ENCODE peak calls at places on chromosomes 1 and 21, in six cellular contexts. F, P, S, Q, C and U are unnamed samples.

GRCh38 chr1:119713538-119714456 is 2.1 kb downstream of the PHGDH start:
- DNase-seq in S (peak), P (peak), F (no peak), C (peak), Q (no peak), U (peak)

GRCh38 chr1:111729271-111729921 is 9.8 kb downstream of the INKA2 start:
- DNase-seq in Q (no peak), F (peak), S (no peak), C (no peak), P (no peak), U (no peak)

GRCh38 chr1:6466023-6466422 is at the start of gene TNFRSF25:
- DNase-seq in P (no peak), Q (no peak), C (peak), F (no peak), S (no peak), U (no peak)

GRCh38 chr1:41906977-41907376 is 11.7 kb downstream of the HIVEP3 start:
- DNase-seq in F (no peak), Q (no peak), P (no peak), C (no peak), S (no peak), U (no peak)

GRCh38 chr1:21619041-21619947 is 49.9 kb downstream of the RAP1GAP start:
- DNase-seq in Q (no peak), P (no peak), S (no peak), F (no peak), C (no peak), U (no peak)

GRCh38 chr1:19483691-19484090 is 1.6 kb downstream of the CAPZB start:
- DNase-seq in F (no peak), S (no peak), P (no peak), Q (no peak), C (no peak), U (no peak)

GRCh38 chr1:37474697-37475379 is 458 bp downstream of the ZC3H12A start:
- DNase-seq in F (no peak), S (no peak), P (no peak), Q (no peak), C (peak), U (peak)

GRCh38 chr21:21003701-21004100 is 5.5 kb downstream of the NCAM2 start:
- DNase-seq in Q (peak), F (no peak), P (peak), C (peak), S (no peak), U (peak)

GRCh38 chr1:46302091-46303037 is 1.1 kb downstream of the LRRC41 start:
- DNase-seq in Q (peak), C (peak), F (peak), S (peak), P (peak), U (peak)

GRCh38 chr1:204426035-204426436 is 14.4 kb upstream of the PPP1R15B start:
- DNase-seq in F (no peak), C (peak), P (peak), Q (peak), S (no peak), U (peak)

GRCh38 chr1:117821782-117822447 is 107.5 kb downstream of the GDAP2 start:
- DNase-seq in P (peak), C (peak), S (no peak), Q (peak), F (no peak), U (peak)

GRCh38 chr1:241485554-241485992 is 34.0 kb downstream of the FH start:
- DNase-seq in Q (peak), P (peak), C (peak), F (no peak), S (no peak), U (peak)

DNA sequence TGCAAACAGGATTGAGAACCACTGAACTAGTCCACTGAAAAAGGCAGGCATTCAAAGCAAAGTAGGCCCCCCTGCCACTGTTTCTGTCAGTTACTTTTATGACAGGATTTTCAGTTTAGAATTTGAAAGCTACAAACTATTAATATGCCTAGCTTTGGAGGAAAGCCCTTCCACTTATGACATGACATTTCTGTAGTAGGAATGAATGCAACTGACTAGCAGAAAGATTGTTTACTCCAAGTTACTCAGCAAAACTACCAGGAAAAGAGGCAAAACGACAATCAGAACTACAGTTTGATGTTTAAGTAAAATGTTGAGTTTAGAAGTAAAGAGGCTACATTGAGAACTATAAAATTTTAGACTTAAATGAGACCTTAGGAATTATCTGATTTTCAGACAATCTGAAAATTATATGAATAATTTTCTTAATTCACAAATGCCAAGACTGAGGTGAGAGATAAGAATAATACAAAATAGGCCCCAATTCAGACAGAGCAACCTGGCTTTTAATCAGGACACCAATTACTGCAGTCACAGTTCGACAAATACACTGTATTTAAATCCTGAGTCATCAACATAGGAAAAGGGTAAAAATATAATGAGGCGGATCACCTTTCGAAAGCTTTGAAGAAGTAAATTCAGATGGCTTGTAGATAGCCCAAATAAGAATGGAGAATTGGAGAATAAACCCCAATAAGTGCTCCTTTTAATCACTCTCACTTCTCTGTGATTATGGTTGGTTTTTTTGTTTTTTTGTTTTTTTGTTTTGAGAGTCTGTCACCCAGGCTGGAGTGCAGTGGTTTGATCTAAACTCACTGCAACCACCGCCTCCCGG is 2.2 kb downstream of the PRKAB2 start:
- DNase-seq in F (no peak), Q (no peak), S (no peak), P (no peak), C (no peak), U (peak)
- H3K4me3 ChIP-seq in F (no peak), Q (peak), S (no peak), P (peak), C (no peak), U (peak)

GRCh38 chr1:27562483-27563406 is 41.2 kb downstream of the AHDC1 start:
- DNase-seq in C (no peak), F (no peak), S (no peak), Q (no peak), P (no peak), U (no peak)

GRCh38 chr1:27564710-27565649 is 39.0 kb downstream of the AHDC1 start:
- DNase-seq in C (no peak), S (no peak), P (no peak), F (no peak), Q (no peak), U (no peak)

GRCh38 chr1:27562021-27562420 is 41.9 kb downstream of the AHDC1 start:
- DNase-seq in F (no peak), Q (no peak), P (no peak), C (no peak), S (no peak), U (no peak)

GRCh38 chr1:27564264-27564579 is 39.7 kb downstream of the AHDC1 start:
- DNase-seq in S (no peak), P (no peak), Q (no peak), C (no peak), F (no peak), U (no peak)

DNA sequence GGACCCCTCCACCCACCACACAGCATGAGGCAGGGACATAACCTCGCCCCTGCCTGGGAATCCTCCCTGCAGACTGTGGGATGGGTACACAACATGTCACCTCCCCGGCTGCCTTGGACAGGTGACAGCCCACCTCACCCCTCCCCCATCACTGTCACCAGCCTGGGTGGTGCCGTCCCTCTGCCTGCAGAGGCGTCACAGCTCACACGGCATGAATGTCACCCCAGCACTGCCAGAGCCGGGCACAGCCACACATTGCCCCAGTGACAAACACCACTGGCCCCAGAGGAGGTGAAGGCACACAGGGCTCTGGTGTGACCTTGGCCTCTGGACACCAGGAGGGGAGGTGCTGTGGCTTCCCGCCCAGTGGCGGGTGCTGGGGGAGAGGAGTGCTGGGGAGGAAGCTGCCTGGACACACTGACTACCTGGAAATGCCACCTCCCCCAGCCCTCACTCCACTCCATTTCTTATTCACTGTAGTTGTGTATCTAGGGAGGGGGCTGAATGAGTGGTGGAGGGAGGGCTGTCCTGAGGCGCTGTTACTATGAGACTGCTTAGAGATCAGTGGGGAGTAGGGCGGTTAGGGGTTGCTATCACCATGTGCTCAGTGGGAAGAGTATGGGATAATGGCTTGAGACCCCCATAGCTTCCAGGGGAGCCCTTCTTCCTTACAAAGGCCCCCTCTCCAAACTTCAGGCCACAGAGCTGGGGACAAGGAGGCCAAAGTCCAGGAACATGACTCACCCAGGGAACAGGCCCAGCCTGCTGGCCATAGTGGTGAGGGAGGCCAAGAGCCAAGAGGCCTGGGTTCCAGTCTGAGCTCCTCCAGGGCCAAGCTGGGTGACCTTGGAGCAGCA is 40.3 kb downstream of the AHDC1 start:
- DNase-seq in C (peak), Q (peak), P (peak), S (no peak), F (peak), U (peak)
- H3K9ac ChIP-seq in C (peak), Q (peak), P (no peak), S (peak), F (peak), U (peak)

DNA sequence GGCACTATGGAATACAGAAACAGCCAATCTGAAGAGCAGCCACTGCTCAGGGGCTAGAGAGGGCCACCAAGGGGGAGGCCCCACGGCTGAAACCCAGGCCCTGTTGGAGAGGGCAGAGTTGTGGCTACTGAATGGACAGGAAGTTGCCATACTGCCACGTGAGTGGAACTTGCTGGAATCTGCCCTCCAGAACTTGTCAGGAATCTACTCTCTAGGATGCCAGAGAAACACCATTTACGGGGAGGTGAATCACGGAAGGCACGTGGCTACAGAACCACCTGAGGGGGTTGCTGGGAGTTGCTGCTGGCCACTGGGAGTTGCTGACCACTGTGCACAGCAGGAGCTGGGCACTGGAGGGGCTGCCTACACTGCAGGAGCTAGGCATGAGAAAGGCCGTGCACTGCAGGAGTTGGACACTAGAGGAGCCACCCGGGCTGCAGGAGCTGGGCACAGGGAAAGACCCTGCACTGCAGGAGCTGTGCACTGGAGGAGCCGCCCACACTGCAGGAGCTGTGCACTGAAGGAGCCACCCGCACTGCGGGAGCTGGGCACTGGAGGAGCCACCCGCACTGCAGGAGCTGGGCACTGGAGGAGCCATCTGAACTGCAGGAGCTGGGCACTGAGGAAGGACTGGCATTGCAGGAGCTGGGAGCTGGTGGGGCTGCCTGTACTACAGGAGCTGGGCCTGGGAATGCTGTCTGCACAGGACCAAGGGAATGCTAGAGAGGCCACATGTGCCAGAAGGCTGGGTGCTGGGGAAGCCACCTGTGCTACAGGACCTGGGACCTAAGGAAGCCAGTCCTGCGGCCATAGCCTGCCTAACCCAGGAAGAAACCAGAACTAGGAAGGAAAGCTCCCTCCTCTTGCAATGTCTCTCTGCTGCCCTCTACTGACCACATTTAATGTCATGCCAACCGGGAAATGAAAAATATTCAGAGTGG is 343.4 kb downstream of the MATN1 start:
- DNase-seq in C (peak), Q (peak), S (peak), P (peak), F (peak), U (peak)
- H3K4me3 ChIP-seq in C (no peak), Q (peak), S (no peak), P (no peak), F (no peak), U (no peak)

GRCh38 chr1:198967566-198967965 is 328.7 kb downstream of the PTPRC start:
- DNase-seq in Q (no peak), S (no peak), F (no peak), P (no peak), C (no peak), U (no peak)
- H3K9ac ChIP-seq in Q (no peak), S (no peak), F (no peak), P (no peak), C (no peak), U (no peak)

DNA sequence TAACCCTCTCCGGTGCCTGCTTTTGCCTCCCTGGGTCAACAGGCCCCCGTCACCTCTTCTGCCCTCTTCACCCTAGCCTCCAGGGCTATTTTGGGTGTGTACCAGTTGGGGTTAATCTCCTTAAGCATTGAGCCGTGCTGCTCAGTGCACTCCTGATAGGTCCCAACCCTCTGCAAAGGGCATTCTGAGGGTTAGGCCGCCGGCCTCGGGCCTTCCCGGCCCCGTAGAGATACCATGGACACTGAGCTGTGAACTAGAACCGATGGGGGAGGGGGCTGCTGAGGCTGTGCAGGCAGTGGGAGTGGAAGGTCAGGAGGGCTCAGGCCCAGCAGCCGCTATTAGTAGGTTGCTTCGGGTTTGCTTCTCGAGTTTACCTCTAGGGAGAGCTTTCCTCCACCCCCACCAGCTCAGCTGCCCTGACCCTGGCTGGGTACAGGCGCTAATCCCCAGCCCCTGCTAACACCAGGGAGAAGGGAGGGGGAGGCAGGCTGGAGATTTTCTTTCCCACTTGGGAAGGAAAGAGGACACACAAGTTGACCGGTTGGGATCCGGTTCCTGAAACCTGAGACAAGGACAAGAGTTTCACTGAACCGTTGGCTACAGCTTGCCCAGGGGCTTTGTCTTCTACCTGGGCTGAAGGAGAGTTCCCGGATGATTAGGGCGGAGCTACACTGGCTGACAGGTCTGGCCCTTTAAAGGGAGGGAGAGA is 4.8 kb downstream of the LMOD1 start:
- DNase-seq in F (no peak), P (no peak), S (peak), C (peak), Q (peak), U (no peak)
- H3K4me3 ChIP-seq in F (no peak), P (no peak), S (no peak), C (no peak), Q (peak), U (peak)